ENCODE peak calls at places on chromosomes 4 and X, in eight cellular contexts. A is stimulated activated CD4-positive, alpha-beta T cell treated with anti-CD3 and anti-CD28 coated beads, Interleukin-2, amount 100 ng/mL, for 24 hours; Z is EL; W is T-helper 1 cell; K is GM12865; M is NCI-H345; V is T-helper 9 cell; G is H7. U is an unnamed sample.

GRCh38 chr4:153143527-153144348 is 60.5 kb upstream of the TRIM2 start:
- DNase-seq in K (no peak), W (no peak), V (no peak), Z (peak; percentile 70), G (no peak), A (no peak), M (peak; percentile 57), U (no peak)

GRCh38 chr4:86895692-86896488 is 3.7 kb upstream of the C4orf36 start:
- DNase-seq in W (peak; percentile 57), V (no peak), A (no peak), Z (peak; percentile 66), K (peak; percentile 76), G (peak; percentile 65), M (peak; percentile 58), U (peak; percentile 46)

GRCh38 chrX:153731117-153731844 is 6.6 kb downstream of the ABCD1 start:
- DNase-seq in K (peak; percentile 13), Z (no peak), G (no peak), V (no peak), A (no peak), M (no peak), W (peak; percentile 54), U (no peak)

GRCh38 chrX:63686878-63687714 is 97.9 kb downstream of the ARHGEF9 start:
- DNase-seq in V (no peak), A (no peak), Z (peak; percentile 59), W (peak; percentile 33), M (peak; percentile 35), K (peak; percentile 28), G (peak; percentile 56), U (peak; percentile 37)

GRCh38 chr4:149959391-149959790 is 118.9 kb upstream of the DCLK2 start:
- DNase-seq in W (no peak), K (no peak), A (no peak), M (no peak), Z (no peak), G (no peak), V (no peak), U (no peak)

GRCh38 chr4:17511041-17511949 is 595 bp downstream of the QDPR start:
- DNase-seq in A (peak; percentile 71), M (no peak), G (peak; percentile 41), W (peak; percentile 58), V (no peak), Z (peak; percentile 62), K (peak; percentile 79), U (no peak)

GRCh38 chr4:152771736-152772533 is 7.6 kb downstream of the TIGD4 start:
- DNase-seq in W (peak; percentile 54), V (no peak), A (no peak), K (peak; percentile 33), Z (no peak), M (no peak), G (no peak), U (no peak)

GRCh38 chr4:118279920-118280432 is 72.8 kb downstream of the PRSS12 start:
- DNase-seq in A (no peak), G (no peak), K (peak; percentile 18), V (no peak), Z (peak; percentile 18), W (no peak), M (no peak), U (no peak)

GRCh38 chrX:110282922-110283321 is 35.0 kb downstream of the AMMECR1 start:
- DNase-seq in V (no peak), Z (peak; percentile 16), K (no peak), M (no peak), W (no peak), A (no peak), G (no peak), U (no peak)

GRCh38 chr4:168585168-168586091 is 88.6 kb downstream of the PALLD start:
- DNase-seq in Z (peak; percentile 82), V (no peak), G (peak; percentile 43), W (peak; percentile 2), M (peak; percentile 33), K (peak; percentile 35), A (peak; percentile 43), U (peak; percentile 47)

GRCh38 chr4:100984901-100985300 is 362.4 kb downstream of the PPP3CA start:
- DNase-seq in K (no peak), W (no peak), G (no peak), Z (peak; percentile 65), V (no peak), M (no peak), A (no peak), U (peak; percentile 66)

GRCh38 chr4:98838977-98839618 is 89.8 kb downstream of the EIF4E start:
- DNase-seq in A (no peak), K (no peak), V (no peak), Z (peak; percentile 21), M (no peak), G (no peak), W (no peak), U (no peak)

GRCh38 chr4:139735381-139736256 is 70.0 kb downstream of the MGST2 start:
- DNase-seq in M (no peak), Z (peak; percentile 10), G (peak; percentile 91), K (no peak), W (no peak), A (peak; percentile 14), V (no peak), U (no peak)

GRCh38 chr4:182219400-182219799 is 23.8 kb upstream of the TENM3 start:
- DNase-seq in G (no peak), Z (peak; percentile 55), V (no peak), W (no peak), A (no peak), M (no peak), K (no peak), U (no peak)

GRCh38 chr4:99154658-99155342 is 10.7 kb upstream of the ADH4 start:
- DNase-seq in Z (no peak), V (no peak), A (no peak), M (no peak), K (no peak), G (no peak), W (no peak), U (no peak)

GRCh38 chrX:10086683-10087082 is 70.1 kb upstream of the CLCN4 start:
- DNase-seq in Z (no peak), W (no peak), K (no peak), G (peak; percentile 8), M (no peak), V (no peak), A (no peak), U (no peak)

GRCh38 chr4:153781717-153782416 is 7.0 kb downstream of the SFRP2 start:
- DNase-seq in Z (no peak), A (no peak), G (peak; percentile 43), V (no peak), W (no peak), M (no peak), K (no peak), U (peak; percentile 89)

GRCh38 chrX:40173662-40174593 is 76.2 kb upstream of the BCOR start:
- DNase-seq in V (no peak), G (peak; percentile 81), M (no peak), W (peak; percentile 81), A (peak; percentile 75), Z (peak; percentile 26), K (peak; percentile 85), U (no peak)

GRCh38 chr4:39166177-39166576 is 16.2 kb upstream of the WDR19 start:
- DNase-seq in G (no peak), K (no peak), M (no peak), W (no peak), Z (no peak), A (no peak), V (no peak), U (no peak)

GRCh38 chrX:633043-633654 is 2.6 kb downstream of the SHOX start:
- DNase-seq in M (no peak), A (no peak), G (no peak), V (no peak), Z (peak; percentile 46), W (no peak), K (no peak), U (no peak)

GRCh38 chr4:137283737-137284136 is 248.6 kb downstream of the PCDH18 start:
- DNase-seq in W (no peak), G (peak; percentile 1), K (no peak), V (no peak), Z (peak; percentile 4), M (peak; percentile 5), A (no peak), U (no peak)

GRCh38 chrX:18353931-18354368 is 538 bp downstream of the SCML2 start:
- DNase-seq in G (peak; percentile 77), W (no peak), K (peak; percentile 14), V (no peak), M (peak; percentile 45), A (peak; percentile 32), Z (no peak), U (no peak)

GRCh38 chrX:34300871-34301270 is 168.8 kb upstream of the FAM47A start:
- DNase-seq in M (peak; percentile 17), Z (peak; percentile 8), K (peak; percentile 43), W (peak; percentile 22), G (peak; percentile 17), V (no peak), A (no peak), U (peak; percentile 3)

GRCh38 chr4:3305610-3306371 is 13.0 kb downstream of the RGS12 start:
- DNase-seq in A (no peak), W (peak; percentile 59), M (no peak), Z (peak; percentile 34), G (no peak), K (no peak), V (no peak), U (no peak)

GRCh38 chrX:41705680-41706374 is 17.1 kb downstream of the GPR34 start:
- DNase-seq in Z (no peak), G (no peak), V (no peak), A (no peak), W (no peak), M (no peak), K (peak; percentile 73), U (no peak)

GRCh38 chr4:11367371-11367770 is 61.3 kb downstream of the HS3ST1 start:
- DNase-seq in G (peak; percentile 47), V (no peak), W (no peak), A (no peak), K (no peak), Z (no peak), M (peak; percentile 20), U (no peak)

GRCh38 chr4:106494066-106494465 is 125.5 kb upstream of the GIMD1 start:
- DNase-seq in W (no peak), Z (peak; percentile 43), K (no peak), M (no peak), G (no peak), A (no peak), V (no peak), U (no peak)

GRCh38 chrX:46295963-46296362 is 249.3 kb downstream of the ZNF674 start:
- DNase-seq in W (no peak), Z (no peak), V (no peak), G (no peak), K (no peak), M (no peak), A (no peak), U (no peak)

GRCh38 chrX:130625381-130625780 is 223.6 kb downstream of the RBMX2 start:
- DNase-seq in M (no peak), W (no peak), V (no peak), A (no peak), Z (no peak), K (no peak), G (no peak), U (no peak)

GRCh38 chr4:70518716-70519115 is 347 bp downstream of the AMTN start:
- DNase-seq in W (no peak), Z (peak; percentile 37), V (no peak), G (no peak), M (no peak), K (no peak), A (no peak), U (no peak)

GRCh38 chrX:39704590-39704989 is 393.2 kb downstream of the BCOR start:
- DNase-seq in V (no peak), K (no peak), M (no peak), Z (no peak), A (no peak), G (no peak), W (no peak), U (no peak)

GRCh38 chr4:1784395-1784788 is 8.7 kb upstream of the FGFR3 start:
- DNase-seq in K (no peak), V (no peak), Z (no peak), M (no peak), A (no peak), W (no peak), G (no peak), U (no peak)

GRCh38 chr4:115249808-115250207 is 136.4 kb upstream of the NDST4 start:
- DNase-seq in A (no peak), M (no peak), Z (no peak), G (no peak), W (no peak), V (no peak), K (no peak), U (no peak)

GRCh38 chr4:88382621-88383020 is 4.0 kb downstream of the HERC6 start:
- DNase-seq in M (no peak), W (peak; percentile 83), Z (peak; percentile 26), A (peak; percentile 32), G (no peak), K (peak; percentile 72), V (peak; percentile 20), U (no peak)

U was measured in AG09309.